ENCODE peak calls at places on chromosomes 12 and 14, in ten cellular contexts. J is effector CD8-positive, alpha-beta T cell; B is frontal cortex; K is CD4-positive, alpha-beta T cell; T is suprapubic skin; C is Caki2; Q is naive thymus-derived CD4-positive, alpha-beta T cell; H is GM23338; A is NCI-H748 treated with DMSO at 0.1 percent for 48 hours; L is Calu3. M is an unnamed sample.
A peak's percentile ranks its signal among the peaks of the same experiment; 100 is the strongest.

GRCh38 chr14:95318870-95319311 is 817 bp downstream of the CLMN start:
- DNase-seq in J (no peak), B (no peak), K (no peak), T (no peak), C (no peak), Q (no peak), H (peak; percentile 62), A (no peak), L (no peak), M (no peak)

GRCh38 chr12:108568653-108569154 is 6.3 kb downstream of the ISCU start:
- DNase-seq in J (peak; percentile 23), B (no peak), K (peak; percentile 63), T (no peak), C (no peak), Q (peak; percentile 92), H (no peak), A (no peak), L (no peak), M (no peak)

GRCh38 chr12:98645572-98646067 is 530 bp downstream of the APAF1 start:
- DNase-seq in J (no peak), B (peak; percentile 15), K (no peak), T (no peak), C (no peak), Q (peak; percentile 12), H (peak; percentile 41), A (no peak), L (peak; percentile 40), M (no peak)

GRCh38 chr12:77299001-77299400 is 233.6 kb upstream of the E2F7 start:
- DNase-seq in J (no peak), B (no peak), K (no peak), T (no peak), C (no peak), Q (no peak), H (no peak), A (no peak), L (no peak), M (no peak)

GRCh38 chr12:12899530-12900380 is 8.4 kb downstream of the GPRC5A start:
- DNase-seq in J (no peak), B (no peak), K (no peak), T (no peak), C (peak; percentile 85), Q (no peak), H (no peak), A (no peak), L (no peak), M (peak; percentile 83)

GRCh38 chr12:124240493-124240892 is 54.4 kb upstream of the RFLNA start:
- DNase-seq in J (no peak), B (no peak), K (no peak), T (no peak), C (peak; percentile 21), Q (no peak), H (peak; percentile 66), A (no peak), L (peak; percentile 27), M (no peak)

GRCh38 chr14:23693252-23693775 is 57.1 kb downstream of the DHRS2 start:
- DNase-seq in J (no peak), B (no peak), K (no peak), T (no peak), C (no peak), Q (no peak), H (no peak), A (no peak), L (no peak), M (no peak)

GRCh38 chr14:103356151-103356766 is 22.2 kb downstream of the EIF5 start:
- DNase-seq in J (no peak), B (no peak), K (no peak), T (no peak), C (no peak), Q (no peak), H (no peak), A (no peak), L (no peak), M (no peak)

GRCh38 chr14:34665785-34666425 is 36.0 kb upstream of the SNX6 start:
- DNase-seq in J (no peak), B (no peak), K (no peak), T (no peak), C (no peak), Q (peak; percentile 64), H (no peak), A (no peak), L (no peak), M (no peak)

GRCh38 chr12:116216022-116216756 is 61.3 kb downstream of the MED13L start:
- DNase-seq in J (no peak), B (no peak), K (no peak), T (no peak), C (no peak), Q (no peak), H (no peak), A (no peak), L (no peak), M (no peak)

GRCh38 chr14:52235434-52235833 is 32.1 kb upstream of the PTGDR start:
- DNase-seq in J (no peak), B (no peak), K (no peak), T (no peak), C (no peak), Q (no peak), H (no peak), A (no peak), L (no peak), M (no peak)

GRCh38 chr12:46752396-46752795 is 73.4 kb downstream of the SLC38A4 start:
- DNase-seq in J (no peak), B (no peak), K (no peak), T (no peak), C (no peak), Q (no peak), H (no peak), A (no peak), L (no peak), M (no peak)

GRCh38 chr14:93891756-93892504 is 35.2 kb upstream of the FAM181A start:
- DNase-seq in J (no peak), B (no peak), K (no peak), T (no peak), C (no peak), Q (no peak), H (no peak), A (no peak), L (peak; percentile 43), M (no peak)

GRCh38 chr12:56189918-56190694 is 823 bp upstream of the SMARCC2 start:
- DNase-seq in J (peak; percentile 62), B (peak; percentile 63), K (peak; percentile 68), T (peak; percentile 88), C (peak; percentile 96), Q (peak; percentile 77), H (peak; percentile 92), A (peak; percentile 73), L (peak; percentile 96), M (peak; percentile 40)